ENCODE peak calls at places on chromosomes 11 and 22, in four cellular contexts. H is colonic mucosa, I is stomach, W is ascending aorta. O is an unnamed sample.

GRCh38 chr11:95611827-95612226 is 177.8 kb downstream of the FAM76B start:
- DNase-seq in H (no peak), W (no peak), I (no peak), O (no peak)

GRCh38 chr11:64921384-64921783 is 3.1 kb upstream of the PPP2R5B start:
- DNase-seq in I (no peak), H (no peak), W (no peak), O (no peak)

GRCh38 chr22:43185860-43186261 is 1.1 kb downstream of the TTLL12 start:
- DNase-seq in I (peak), H (peak), W (no peak), O (no peak)

GRCh38 chr11:132646890-132647289 is 885.4 kb downstream of the OPCML start:
- DNase-seq in H (no peak), W (no peak), I (no peak), O (no peak)

GRCh38 chr22:22984967-22985366 is 85.4 kb upstream of the GNAZ start:
- DNase-seq in W (no peak), I (no peak), H (no peak), O (no peak)

GRCh38 chr11:102986815-102987214 is 31.3 kb upstream of the MMP13 start:
- DNase-seq in W (no peak), I (no peak), H (no peak), O (no peak)

GRCh38 chr11:88338223-88338661 is 706 bp upstream of the CTSC start:
- DNase-seq in I (peak), H (peak), W (no peak), O (no peak)

GRCh38 chr11:66313321-66314185 is 3.3 kb downstream of the CD248 start:
- DNase-seq in H (no peak), W (no peak), I (no peak), O (peak)

GRCh38 chr22:32842486-32842885 is 41.0 kb downstream of the TIMP3 start:
- DNase-seq in W (no peak), H (no peak), I (no peak), O (no peak)

GRCh38 chr11:4672470-4672869 is 25.2 kb downstream of the OR51E2 start:
- DNase-seq in H (no peak), I (no peak), W (no peak), O (no peak)

GRCh38 chr11:68298659-68299516 is 13.5 kb upstream of the LRP5 start:
- DNase-seq in W (no peak), I (no peak), H (peak), O (no peak)

GRCh38 chr11:114269498-114269897 is 26.7 kb upstream of the NNMT start:
- DNase-seq in W (no peak), H (no peak), I (no peak), O (no peak)

GRCh38 chr22:43884600-43885318 is 7.1 kb downstream of the PNPLA5 start:
- DNase-seq in W (no peak), H (peak), I (peak), O (peak)

GRCh38 chr11:94675788-94676187 is 92.4 kb upstream of the AMOTL1 start:
- DNase-seq in I (no peak), W (no peak), H (no peak), O (no peak)

GRCh38 chr22:41171996-41172395 is 33.1 kb upstream of the L3MBTL2 start:
- DNase-seq in I (no peak), H (no peak), W (no peak), O (no peak)

GRCh38 chr22:38097557-38098409 is 12.7 kb downstream of the BAIAP2L2 start:
- DNase-seq in H (no peak), I (no peak), W (no peak), O (peak)

GRCh38 chr11:48088682-48089050 is 108.3 kb downstream of the PTPRJ start:
- DNase-seq in W (no peak), I (no peak), H (no peak), O (no peak)

GRCh38 chr22:46551996-46552395 is 14.6 kb upstream of the CELSR1 start:
- DNase-seq in W (no peak), I (no peak), H (no peak), O (no peak)

GRCh38 chr11:44598831-44599230 is 33.4 kb downstream of the CD82 start:
- DNase-seq in I (no peak), H (no peak), W (no peak), O (no peak)

GRCh38 chr11:46535688-46536087 is 58.1 kb downstream of the AMBRA1 start:
- DNase-seq in W (no peak), H (no peak), I (no peak), O (no peak)

GRCh38 chr11:12756101-12756500 is 81.9 kb downstream of the TEAD1 start:
- DNase-seq in I (no peak), W (no peak), H (no peak), O (no peak)

GRCh38 chr11:132187814-132188213 is 817.4 kb downstream of the NTM start:
- DNase-seq in I (no peak), W (no peak), H (no peak), O (no peak)

GRCh38 chr11:126338346-126339055 is 17.0 kb upstream of the ST3GAL4 start:
- DNase-seq in H (no peak), I (no peak), W (no peak), O (no peak)

GRCh38 chr11:79121351-79121750 is 319.5 kb downstream of the TENM4 start:
- DNase-seq in H (no peak), W (no peak), I (no peak), O (no peak)

GRCh38 chr11:110734790-110735189 is 22.6 kb upstream of the ARHGAP20 start:
- DNase-seq in I (no peak), W (no peak), H (no peak), O (no peak)
- H3K27ac ChIP-seq in I (no peak), W (no peak), H (no peak), O (no peak)

GRCh38 chr11:19218801-19219460 is 17.1 kb upstream of the CSRP3 start:
- DNase-seq in W (no peak), H (no peak), I (no peak), O (no peak)
- H3K27ac ChIP-seq in W (no peak), H (no peak), I (no peak), O (no peak)

DNA sequence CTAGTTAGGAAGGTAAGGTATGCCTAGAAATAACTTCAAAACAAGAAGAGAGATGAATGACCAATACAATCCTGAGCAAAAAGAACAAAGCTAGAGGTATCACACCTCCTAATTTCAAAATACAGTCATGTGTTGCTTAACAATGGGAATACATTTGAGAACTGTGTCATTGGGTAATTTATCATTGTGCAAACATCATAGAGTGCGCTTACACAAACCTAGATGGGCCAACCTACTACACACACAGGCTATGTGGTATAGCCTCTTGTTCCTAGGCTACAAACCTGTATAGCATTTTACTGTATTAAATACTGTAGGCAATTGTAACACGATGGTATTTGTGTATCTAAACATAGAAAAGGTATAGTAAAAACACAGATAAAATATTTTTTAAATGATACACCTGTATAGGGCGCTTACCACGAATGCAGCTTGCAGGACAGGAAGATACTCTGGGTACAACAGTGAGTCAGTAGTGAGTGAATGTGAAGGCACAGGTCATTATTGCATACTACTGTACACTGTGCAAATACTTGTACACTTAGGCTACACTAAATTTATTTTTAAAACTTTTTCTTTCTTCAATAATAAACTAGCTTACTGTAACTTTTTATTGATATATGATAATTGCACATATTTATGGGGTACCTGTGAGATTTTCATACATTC is 48.2 kb downstream of the STK33 start:
- DNase-seq in W (no peak), H (no peak), I (no peak), O (no peak)
- H3K27ac ChIP-seq in W (no peak), H (no peak), I (no peak), O (no peak)

GRCh38 chr11:123057604-123058305 is 4.2 kb downstream of the HSPA8 start:
- DNase-seq in W (no peak), I (no peak), H (no peak), O (no peak)

GRCh38 chr11:123061403-123062157 is at the start of gene HSPA8:
- DNase-seq in W (peak), H (peak), I (peak), O (peak)

GRCh38 chr11:123062158-123062891 is 389 bp upstream of the HSPA8 start:
- DNase-seq in H (peak), W (peak), I (peak), O (peak)

GRCh38 chr11:123062892-123063395 is 1.0 kb upstream of the HSPA8 start:
- DNase-seq in I (no peak), H (no peak), W (no peak), O (no peak)

DNA sequence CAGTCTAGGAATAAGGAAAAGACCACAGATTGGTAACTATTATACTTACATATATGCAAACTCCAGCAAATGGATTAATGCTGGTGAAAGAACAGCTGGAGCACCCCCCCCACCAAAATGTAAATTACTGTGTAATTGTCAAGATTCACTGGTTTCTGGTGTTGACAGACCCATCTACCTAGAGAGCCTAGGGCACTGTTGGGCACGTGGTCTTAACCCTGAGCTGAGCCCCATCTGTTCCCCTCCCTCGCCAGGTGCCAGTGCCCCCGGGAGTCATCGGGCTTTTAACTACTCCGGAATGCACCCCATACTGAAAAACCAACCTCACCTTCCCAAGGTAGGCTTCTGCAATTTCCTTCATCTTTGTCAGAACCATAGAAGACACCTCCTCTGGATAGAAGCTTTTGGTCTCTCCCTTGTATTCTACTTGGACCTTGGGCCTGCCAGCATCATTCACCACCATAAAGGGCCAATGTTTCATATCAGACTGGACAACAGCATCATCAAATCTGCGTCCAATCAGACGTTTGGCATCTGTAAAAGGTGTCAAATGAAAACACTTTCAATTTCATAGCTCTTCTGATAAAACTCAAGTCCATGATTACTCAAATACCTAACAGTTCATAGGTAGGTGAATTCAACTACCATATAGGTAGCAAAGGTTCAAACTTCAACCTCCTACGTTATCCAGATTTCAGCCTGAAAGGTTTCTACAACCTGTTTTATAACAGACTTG is 1.5 kb downstream of the HSPA8 start:
- DNase-seq in W (no peak), I (no peak), H (no peak), O (no peak)
- H3K27ac ChIP-seq in W (peak), I (peak), H (peak), O (no peak)

GRCh38 chr11:8863838-8864237 is 47.2 kb upstream of the AKIP1 start:
- DNase-seq in I (no peak), H (no peak), W (no peak), O (no peak)
- H3K27ac ChIP-seq in I (peak), H (no peak), W (no peak), O (no peak)

O was measured in neuronal stem cell.